ENCODE peak calls at places on chromosomes 13 and 19, in four cellular contexts. Z is transverse colon, H is heart left ventricle, E is right cardiac atrium. D is an unnamed sample.
A peak's percentile ranks its signal among the peaks of the same experiment; 100 is the strongest.

GRCh38 chr19:16588089-16588823 is 16.0 kb upstream of the SLC35E1 start:
- DNase-seq in Z (peak; percentile 79), H (no peak), E (no peak), D (peak; percentile 62)

GRCh38 chr19:29396925-29397324 is 128.9 kb upstream of the VSTM2B start:
- DNase-seq in Z (no peak), H (no peak), E (no peak), D (no peak)

GRCh38 chr13:39505151-39505550 is 97.8 kb downstream of the LHFPL6 start:
- DNase-seq in Z (no peak), H (no peak), E (no peak), D (no peak)

GRCh38 chr13:112711528-112712265 is 21.9 kb downstream of the ATP11A start:
- DNase-seq in Z (peak; percentile 78), H (peak; percentile 83), E (peak; percentile 87), D (peak; percentile 60)

GRCh38 chr13:98274921-98275487 is 97.9 kb upstream of the RNF113B start:
- DNase-seq in Z (no peak), H (no peak), E (no peak), D (no peak)

GRCh38 chr19:27776524-27776923 is 1436.4 kb downstream of the UQCRFS1 start:
- DNase-seq in Z (no peak), H (no peak), E (no peak), D (no peak)

GRCh38 chr13:32911506-32911905 is 104.7 kb upstream of the KL start:
- DNase-seq in Z (no peak), H (no peak), E (no peak), D (no peak)

GRCh38 chr19:13958043-13958442 is 5.7 kb downstream of the DCAF15 start:
- DNase-seq in Z (no peak), H (no peak), E (no peak), D (no peak)

GRCh38 chr19:18440421-18440877 is 2.5 kb upstream of the ISYNA1 start:
- DNase-seq in Z (no peak), H (no peak), E (no peak), D (no peak)

GRCh38 chr13:62920181-62920580 is 1504.5 kb upstream of the PCDH20 start:
- DNase-seq in Z (no peak), H (no peak), E (no peak), D (no peak)

GRCh38 chr13:94112227-94112626 is 367.3 kb downstream of the DCT start:
- DNase-seq in Z (no peak), H (no peak), E (no peak), D (no peak)

GRCh38 chr19:19405919-19406877 is 723 bp downstream of the GATAD2A start:
- DNase-seq in Z (peak; percentile 57), H (peak; percentile 72), E (peak; percentile 86), D (peak; percentile 77)

GRCh38 chr13:108816381-108816780 is 187.0 kb downstream of the MYO16 start:
- DNase-seq in Z (no peak), H (no peak), E (no peak), D (no peak)

GRCh38 chr13:112443191-112444000 is 67.2 kb downstream of the SPACA7 start:
- DNase-seq in Z (no peak), H (no peak), E (peak; percentile 52), D (no peak)

GRCh38 chr19:47507924-47508553 is 6.8 kb downstream of the NAPA start:
- DNase-seq in Z (no peak), H (no peak), E (no peak), D (no peak)

GRCh38 chr19:40754611-40755247 is 3.7 kb downstream of the SNRPA start:
- DNase-seq in Z (peak; percentile 77), H (no peak), E (no peak), D (peak; percentile 77)

GRCh38 chr13:95740921-95741320 is 64.0 kb downstream of the DNAJC3 start:
- DNase-seq in Z (no peak), H (no peak), E (no peak), D (no peak)

GRCh38 chr19:7505682-7506384 is 10.1 kb upstream of the ZNF358 start:
- DNase-seq in Z (peak; percentile 74), H (no peak), E (peak; percentile 81), D (peak; percentile 84)

GRCh38 chr19:8361921-8362793 is 1.8 kb upstream of the ANGPTL4 start:
- DNase-seq in Z (peak; percentile 93), H (peak; percentile 93), E (peak; percentile 97), D (peak; percentile 91)

GRCh38 chr13:110949628-110950027 is 34.8 kb upstream of the ANKRD10 start:
- DNase-seq in Z (no peak), H (no peak), E (no peak), D (no peak)

GRCh38 chr13:47351798-47352197 is 454.9 kb upstream of the HTR2A start:
- DNase-seq in Z (no peak), H (no peak), E (no peak), D (no peak)

GRCh38 chr13:38045278-38046048 is 175.9 kb upstream of the TRPC4 start:
- DNase-seq in Z (no peak), H (no peak), E (peak; percentile 9), D (no peak)

GRCh38 chr19:55923556-55923955 is 8.6 kb downstream of the NLRP13 start:
- DNase-seq in Z (no peak), H (no peak), E (no peak), D (no peak)

GRCh38 chr19:29263305-29264080 is 50.5 kb upstream of the UQCRFS1 start:
- DNase-seq in Z (peak; percentile 34), H (no peak), E (peak; percentile 68), D (peak; percentile 53)

GRCh38 chr13:30805132-30805537 is 69.8 kb downstream of the ALOX5AP start:
- DNase-seq in Z (no peak), H (no peak), E (no peak), D (no peak)

GRCh38 chr19:13803038-13803437 is 7.8 kb downstream of the ZSWIM4 start:
- DNase-seq in Z (no peak), H (no peak), E (no peak), D (no peak)

GRCh38 chr13:21069561-21070004 is 8.2 kb upstream of the LATS2 start:
- DNase-seq in Z (no peak), H (peak; percentile 41), E (no peak), D (no peak)

GRCh38 chr13:114196629-114197028 is 17.6 kb downstream of the CFAP97D2 start:
- DNase-seq in Z (no peak), H (no peak), E (no peak), D (no peak)

GRCh38 chr13:44448875-44449274 is 75.3 kb downstream of the SERP2 start:
- DNase-seq in Z (no peak), H (no peak), E (no peak), D (no peak)

DNA sequence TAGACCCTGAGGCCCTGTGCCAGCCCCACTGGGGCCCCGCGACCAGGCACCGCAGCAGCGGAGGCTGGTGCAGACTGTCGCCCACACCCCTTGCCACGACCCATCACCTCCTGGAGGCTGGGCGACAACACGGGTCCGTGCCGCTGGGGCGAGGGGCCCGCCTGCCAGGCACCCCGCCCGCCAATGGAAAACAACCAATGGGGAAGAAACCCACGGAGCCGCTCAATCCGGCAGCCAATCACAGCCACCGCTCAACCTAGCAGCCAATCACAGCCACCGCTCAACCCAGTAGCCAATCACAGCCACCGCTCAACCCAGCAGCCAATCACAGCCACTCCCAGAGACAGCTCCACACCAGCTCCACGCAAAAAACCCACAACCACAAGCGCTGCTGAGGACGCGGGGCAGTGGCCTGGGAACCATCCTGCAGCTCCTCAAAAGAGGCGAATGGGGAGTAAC is 29.7 kb downstream of the GPX4 start:
- DNase-seq in Z (peak; percentile 79), H (no peak), E (peak; percentile 69), D (peak; percentile 62)
- H3K4me3 ChIP-seq in Z (no peak overlapping the region), H (no peak overlapping the region), E (no peak overlapping the region), D (no peak overlapping the region)

DNA sequence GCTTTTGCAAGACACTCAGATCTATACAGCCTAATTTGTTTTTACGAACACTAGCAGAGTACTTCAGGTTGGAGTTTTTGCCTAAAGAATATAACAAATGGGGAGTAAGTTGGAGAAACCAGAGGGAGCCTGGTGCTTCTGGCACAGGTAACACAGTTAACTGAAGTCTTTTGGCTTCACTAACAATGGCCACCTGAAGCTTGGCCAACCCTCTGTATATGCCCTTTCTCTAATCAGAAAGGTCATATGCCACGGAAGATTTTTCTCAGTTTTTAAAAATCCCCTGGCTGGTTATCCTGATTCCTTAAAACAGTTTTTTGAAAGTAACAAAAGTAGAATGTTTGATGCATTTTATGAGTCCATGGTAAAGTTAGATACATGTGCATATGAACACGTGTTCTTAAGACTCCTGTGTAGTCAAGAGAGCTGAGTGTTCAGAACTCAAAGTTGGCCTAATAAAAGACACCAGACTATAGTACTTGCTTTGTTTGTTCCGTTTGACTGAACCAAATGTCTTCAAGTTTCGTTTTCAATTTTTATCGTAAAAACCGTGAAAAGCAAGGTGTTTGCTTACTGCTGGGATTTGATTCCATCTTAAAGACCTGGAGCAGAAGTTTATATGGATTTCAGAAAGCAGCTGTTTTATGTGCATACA is 137.5 kb downstream of the KCNRG start:
- DNase-seq in Z (no peak), H (no peak), E (no peak), D (no peak)
- H3K4me3 ChIP-seq in Z (no peak overlapping the region), H (no peak overlapping the region), E (peak overlapping the region; percentile 35), D (no peak overlapping the region)

GRCh38 chr19:32817913-32818476 is 51.6 kb downstream of the SLC7A9 start:
- DNase-seq in Z (no peak), H (no peak), E (no peak), D (no peak)
- H3K4me3 ChIP-seq in Z (no peak overlapping the region), H (no peak overlapping the region), E (no peak overlapping the region), D (no peak overlapping the region)

GRCh38 chr19:15196683-15197005 is 4.2 kb downstream of the NOTCH3 start:
- DNase-seq in Z (no peak), H (no peak), E (no peak), D (no peak)
- H3K4me3 ChIP-seq in Z (no peak overlapping the region), H (peak overlapping the region; percentile 57), E (no peak overlapping the region), D (no peak overlapping the region)

GRCh38 chr13:106490887-106491321 is 44.6 kb downstream of the EFNB2 start:
- DNase-seq in Z (no peak), H (no peak), E (no peak), D (no peak)

GRCh38 chr13:106493569-106493968 is 41.9 kb downstream of the EFNB2 start:
- DNase-seq in Z (no peak), H (no peak), E (no peak), D (no peak)

GRCh38 chr13:106491463-106491862 is 44.0 kb downstream of the EFNB2 start:
- DNase-seq in Z (no peak), H (no peak), E (no peak), D (no peak)

GRCh38 chr13:106492576-106493323 is 42.7 kb downstream of the EFNB2 start:
- DNase-seq in Z (no peak), H (no peak), E (no peak), D (no peak)

DNA sequence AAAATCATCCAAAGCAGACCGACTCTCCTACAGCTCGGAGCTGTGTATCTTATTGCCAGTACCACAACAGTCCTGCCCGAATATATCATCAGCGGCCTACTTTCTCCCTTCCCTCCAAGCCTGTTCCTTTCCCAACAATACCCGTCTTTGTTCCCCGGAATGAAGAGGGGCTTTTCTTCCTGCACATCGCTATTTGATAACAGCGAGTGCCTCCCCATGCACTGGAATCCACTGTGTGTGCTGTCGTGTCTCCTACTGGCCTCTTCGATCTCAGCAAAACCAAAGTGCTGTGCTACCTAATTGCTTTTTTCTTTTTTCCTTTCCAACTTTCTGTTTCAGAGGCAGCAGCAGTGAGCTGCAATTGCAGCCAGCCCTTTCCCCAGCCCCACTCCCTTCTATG is 43.5 kb downstream of the EFNB2 start:
- DNase-seq in Z (no peak), H (no peak), E (no peak), D (no peak)
- H3K4me3 ChIP-seq in Z (no peak overlapping the region), H (no peak overlapping the region), E (no peak overlapping the region), D (no peak overlapping the region)

D was measured in mucosa of descending colon.